ENCODE peak calls at places on chromosome 1, in four cellular contexts. S, Z, E and D are unnamed samples. For H3K4me1, the result is how much of the 10 kb centered on the place peaks cover.

GRCh38 chr1:202687819-202688218 is 22.4 kb downstream of the SYT2 start:
- DNase-seq in Z (no peak), S (no peak), E (no peak), D (no peak)

GRCh38 chr1:59193443-59194093 is 103.3 kb upstream of the FGGY start:
- DNase-seq in E (no peak), S (no peak), Z (no peak), D (peak)

GRCh38 chr1:76942549-76942948 is 75.3 kb downstream of the ST6GALNAC5 start:
- DNase-seq in S (no peak), E (no peak), Z (no peak), D (no peak)

GRCh38 chr1:24385160-24385939 is 28.2 kb downstream of the STPG1 start:
- DNase-seq in E (no peak), Z (no peak), S (no peak), D (peak)

GRCh38 chr1:72284398-72285073 is 2.2 kb upstream of the NEGR1 start:
- DNase-seq in E (peak), Z (no peak), S (peak), D (no peak)

GRCh38 chr1:5939268-5940060 is 52.8 kb downstream of the NPHP4 start:
- DNase-seq in Z (no peak), E (no peak), S (no peak), D (no peak)

GRCh38 chr1:160726498-160727391 is 12.3 kb upstream of the SLAMF7 start:
- DNase-seq in E (peak), Z (peak), S (peak), D (peak)

GRCh38 chr1:169890761-169891538 is 2.7 kb downstream of the SCYL3 start:
- DNase-seq in Z (no peak), S (no peak), E (peak), D (peak)

GRCh38 chr1:241048558-241048957 is 308.4 kb downstream of the RGS7 start:
- DNase-seq in E (no peak), Z (no peak), S (no peak), D (no peak)

GRCh38 chr1:21594935-21595897 is 73.9 kb downstream of the RAP1GAP start:
- DNase-seq in S (peak), E (peak), Z (peak), D (peak)

GRCh38 chr1:109466100-109466439 is 276 bp upstream of the SYPL2 start:
- DNase-seq in S (no peak), Z (no peak), E (no peak), D (no peak)

GRCh38 chr1:156933136-156933535 is 12.7 kb downstream of the LRRC71 start:
- DNase-seq in S (no peak), E (no peak), Z (no peak), D (no peak)

GRCh38 chr1:32761253-32761877 is 55.8 kb downstream of the YARS1 start:
- DNase-seq in S (no peak), E (peak), Z (peak), D (peak)

GRCh38 chr1:215267495-215267894 is 185.0 kb downstream of the KCNK2 start:
- DNase-seq in S (no peak), E (no peak), Z (no peak), D (no peak)

GRCh38 chr1:9388628-9389184 is 96.0 kb downstream of the SPSB1 start:
- DNase-seq in S (no peak), E (no peak), Z (peak), D (peak)

GRCh38 chr1:62391369-62391971 is 45.4 kb upstream of the USP1 start:
- DNase-seq in E (peak), S (no peak), Z (peak), D (no peak)

GRCh38 chr1:241838831-241839365 is 9.1 kb upstream of the EXO1 start:
- DNase-seq in Z (no peak), E (no peak), S (no peak), D (no peak)

GRCh38 chr1:41662061-41662655 is 177.7 kb upstream of the EDN2 start:
- DNase-seq in E (peak), Z (peak), S (peak), D (peak)

GRCh38 chr1:218164930-218165686 is 120.0 kb upstream of the RRP15 start:
- DNase-seq in S (no peak), Z (no peak), E (peak), D (peak)

GRCh38 chr1:20008391-20008841 is 29.0 kb upstream of the PLA2G2A start:
- DNase-seq in E (peak), Z (no peak), S (peak), D (no peak)

GRCh38 chr1:165259236-165259635 is 97.3 kb downstream of the LMX1A start:
- DNase-seq in S (no peak), Z (no peak), E (peak), D (no peak)

GRCh38 chr1:164774413-164774812 is 215.4 kb downstream of the PBX1 start:
- DNase-seq in E (no peak), Z (no peak), S (no peak), D (no peak)

GRCh38 chr1:99645199-99645598 is 714 bp upstream of the PALMD start:
- DNase-seq in S (peak), Z (no peak), E (peak), D (no peak)

GRCh38 chr1:112722601-112723510 is 7.7 kb upstream of the PPM1J start:
- DNase-seq in E (no peak), S (no peak), Z (no peak), D (peak)

GRCh38 chr1:61184035-61184713 is 101.8 kb downstream of the NFIA start:
- DNase-seq in S (peak), Z (no peak), E (peak), D (peak)

GRCh38 chr1:211237579-211237978 is 21.6 kb upstream of the RCOR3 start:
- DNase-seq in E (no peak), S (no peak), Z (no peak), D (no peak)

GRCh38 chr1:156524481-156524869 is 23.9 kb upstream of the MEF2D start:
- DNase-seq in S (no peak), Z (no peak), E (no peak), D (no peak)

GRCh38 chr1:226406401-226406881 is 1.5 kb downstream of the PARP1 start:
- DNase-seq in E (no peak), S (no peak), Z (no peak), D (peak)

GRCh38 chr1:159800177-159800935 is 1.8 kb upstream of the FCRL6 start:
- DNase-seq in S (no peak), E (no peak), Z (no peak), D (peak)

GRCh38 chr1:158248122-158248521 is 6.1 kb upstream of the CD1A start:
- DNase-seq in Z (no peak), E (no peak), S (peak), D (peak)

GRCh38 chr1:109111386-109112055 is 2.4 kb upstream of the ELAPOR1 start:
- DNase-seq in Z (no peak), E (no peak), S (no peak), D (no peak)

GRCh38 chr1:36081926-36082485 is 1.9 kb upstream of the TEKT2 start:
- DNase-seq in Z (no peak), E (no peak), S (no peak), D (no peak)

GRCh38 chr1:5551274-5551966 is 440.8 kb downstream of the NPHP4 start:
- DNase-seq in E (peak), S (no peak), Z (peak), D (peak)

GRCh38 chr1:38005195-38006007 is at the start of gene FHL3:
- DNase-seq in S (peak), E (peak), Z (no peak), D (no peak)

GRCh38 chr1:202343652-202344349 is 2.1 kb upstream of the UBE2T start:
- DNase-seq in S (no peak), E (no peak), Z (peak), D (peak)

GRCh38 chr1:225875044-225875822 is 6.9 kb downstream of the TMEM63A start:
- DNase-seq in E (peak), S (no peak), Z (peak), D (peak)

GRCh38 chr1:153515504-153516394 is 20.0 kb downstream of the S100A6 start:
- DNase-seq in Z (no peak), S (no peak), E (no peak), D (peak)

GRCh38 chr1:47611992-47612391 is 174.1 kb downstream of the FOXD2 start:
- DNase-seq in E (no peak), Z (no peak), S (no peak), D (peak)

DNA sequence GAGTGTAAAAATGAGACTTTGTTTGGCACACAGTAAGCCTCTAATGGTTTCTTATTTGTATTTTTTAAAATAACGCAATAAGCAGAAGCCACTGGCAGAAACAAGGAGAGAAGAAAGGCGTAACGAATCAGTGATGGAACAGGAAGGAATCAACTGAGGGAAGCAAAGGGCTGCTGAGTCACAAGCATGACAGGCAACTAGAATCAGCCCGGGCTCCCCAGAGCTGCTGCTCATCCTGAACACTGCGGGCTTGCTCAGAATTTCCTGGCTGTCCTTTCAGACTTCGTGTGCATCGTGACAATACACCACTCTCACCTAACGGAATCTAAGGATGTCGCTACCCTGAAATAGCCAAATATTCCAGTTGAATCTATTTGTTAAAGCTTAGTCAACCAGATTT is 20.7 kb upstream of the RGS2 start:
- DNase-seq in Z (no peak), E (no peak), S (peak), D (no peak)
- H3K27ac ChIP-seq in Z (no peak), E (no peak), S (no peak), D (no peak)

GRCh38 chr1:243489681-243490080 is 233.8 kb downstream of the SDCCAG8 start:
- DNase-seq in Z (no peak), S (no peak), E (no peak), D (no peak)

GRCh38 chr1:243487649-243488227 is 231.9 kb downstream of the SDCCAG8 start:
- DNase-seq in S (no peak), E (no peak), Z (peak), D (peak)

GRCh38 chr1:243489164-243489527 is 233.3 kb downstream of the SDCCAG8 start:
- DNase-seq in S (no peak), Z (no peak), E (no peak), D (no peak)

GRCh38 chr1:243488459-243489163 is 232.8 kb downstream of the SDCCAG8 start:
- DNase-seq in S (no peak), E (no peak), Z (no peak), D (no peak)

GRCh38 chr1:243487036-243487648 is 231.3 kb downstream of the SDCCAG8 start:
- DNase-seq in S (no peak), Z (no peak), E (no peak), D (no peak)
- H3K4me3 ChIP-seq in S (no peak), Z (peak), E (no peak), D (no peak)

GRCh38 chr1:207869859-207870258 is 41.1 kb downstream of the CD34 start:
- DNase-seq in S (no peak), E (no peak), Z (no peak), D (peak)
- H3K4me1 ChIP-seq in S (under half), E (under half), Z (under half), D (under half)

GRCh38 chr1:54584575-54584974 is 36.5 kb downstream of the ACOT11 start:
- DNase-seq in Z (no peak), S (no peak), E (no peak), D (no peak)

GRCh38 chr1:54585181-54586066 is 37.4 kb downstream of the ACOT11 start:
- DNase-seq in E (no peak), S (no peak), Z (no peak), D (no peak)

GRCh38 chr1:54591127-54591756 is 32.1 kb downstream of the FAM151A start:
- DNase-seq in E (no peak), S (no peak), Z (no peak), D (no peak)

GRCh38 chr1:54583868-54584267 is 35.8 kb downstream of the ACOT11 start:
- DNase-seq in Z (no peak), E (no peak), S (no peak), D (no peak)

GRCh38 chr1:54588377-54588776 is 34.9 kb downstream of the FAM151A start:
- DNase-seq in E (no peak), Z (no peak), S (no peak), D (no peak)
- H3K27ac ChIP-seq in E (no peak), Z (no peak), S (no peak), D (no peak)

GRCh38 chr1:239761509-239761908 is 330.2 kb upstream of the FMN2 start:
- DNase-seq in Z (no peak), S (no peak), E (no peak), D (no peak)

GRCh38 chr1:239765163-239765562 is 326.5 kb upstream of the FMN2 start:
- DNase-seq in E (no peak), S (no peak), Z (no peak), D (no peak)

GRCh38 chr1:239763850-239764249 is 327.8 kb upstream of the FMN2 start:
- DNase-seq in S (no peak), Z (no peak), E (no peak), D (no peak)
- H3K4me3 ChIP-seq in S (no peak), Z (no peak), E (no peak), D (no peak)